ENCODE peak calls at places on chromosomes 11 and 22, in five cellular contexts. One of them, this sample, is unnamed.

GRCh38 chr11:38718049-38718448 is 2120.0 kb upstream of the RAG2 start:
- DNase-seq in substantia nigra: no peak
- DNase-seq in activated CD4-positive, alpha-beta T cell treated with anti-CD3 and anti-CD28 coated beads, Interleukin-2, amount 50 U/mL, for 4 hours: no peak
- DNase-seq in ecto neural progenitor cell: no peak
- DNase-seq in caudate nucleus: no peak
- DNase-seq in this sample: no peak

GRCh38 chr11:7597620-7598019 is 75.7 kb downstream of the CYB5R2 start:
- DNase-seq in substantia nigra: no peak
- DNase-seq in activated CD4-positive, alpha-beta T cell treated with anti-CD3 and anti-CD28 coated beads, Interleukin-2, amount 50 U/mL, for 4 hours: no peak
- DNase-seq in ecto neural progenitor cell: no peak
- DNase-seq in caudate nucleus: no peak
- DNase-seq in this sample: no peak

GRCh38 chr11:94128171-94128745 is 383 bp upstream of the PANX1 start:
- DNase-seq in substantia nigra: no peak
- DNase-seq in activated CD4-positive, alpha-beta T cell treated with anti-CD3 and anti-CD28 coated beads, Interleukin-2, amount 50 U/mL, for 4 hours: no peak
- DNase-seq in ecto neural progenitor cell: no peak
- DNase-seq in caudate nucleus: no peak
- DNase-seq in this sample: no peak

GRCh38 chr11:119907122-119907933 is 178.3 kb upstream of the NECTIN1 start:
- DNase-seq in substantia nigra: no peak
- DNase-seq in activated CD4-positive, alpha-beta T cell treated with anti-CD3 and anti-CD28 coated beads, Interleukin-2, amount 50 U/mL, for 4 hours: no peak
- DNase-seq in ecto neural progenitor cell: no peak
- DNase-seq in caudate nucleus: no peak
- DNase-seq in this sample: no peak

GRCh38 chr22:19720150-19720827 is 3.0 kb upstream of the GP1BB start:
- DNase-seq in substantia nigra: no peak
- DNase-seq in activated CD4-positive, alpha-beta T cell treated with anti-CD3 and anti-CD28 coated beads, Interleukin-2, amount 50 U/mL, for 4 hours: no peak
- DNase-seq in ecto neural progenitor cell: no peak
- DNase-seq in caudate nucleus: no peak
- DNase-seq in this sample: no peak

GRCh38 chr11:46009647-46010046 is 87.2 kb downstream of the LARGE2 start:
- DNase-seq in substantia nigra: no peak
- DNase-seq in activated CD4-positive, alpha-beta T cell treated with anti-CD3 and anti-CD28 coated beads, Interleukin-2, amount 50 U/mL, for 4 hours: no peak
- DNase-seq in ecto neural progenitor cell: no peak
- DNase-seq in caudate nucleus: no peak
- DNase-seq in this sample: no peak

GRCh38 chr11:112320668-112321067 is 60.0 kb upstream of the PLET1 start:
- DNase-seq in substantia nigra: peak; percentile 20
- DNase-seq in activated CD4-positive, alpha-beta T cell treated with anti-CD3 and anti-CD28 coated beads, Interleukin-2, amount 50 U/mL, for 4 hours: no peak
- DNase-seq in ecto neural progenitor cell: no peak
- DNase-seq in caudate nucleus: no peak
- DNase-seq in this sample: no peak

GRCh38 chr11:117273550-117274289 is 17.4 kb upstream of the BACE1-AS start:
- DNase-seq in substantia nigra: no peak
- DNase-seq in activated CD4-positive, alpha-beta T cell treated with anti-CD3 and anti-CD28 coated beads, Interleukin-2, amount 50 U/mL, for 4 hours: no peak
- DNase-seq in ecto neural progenitor cell: no peak
- DNase-seq in caudate nucleus: no peak
- DNase-seq in this sample: no peak

GRCh38 chr22:27317156-27317555 is 484.4 kb downstream of the MN1 start:
- DNase-seq in substantia nigra: no peak
- DNase-seq in activated CD4-positive, alpha-beta T cell treated with anti-CD3 and anti-CD28 coated beads, Interleukin-2, amount 50 U/mL, for 4 hours: no peak
- DNase-seq in ecto neural progenitor cell: no peak
- DNase-seq in caudate nucleus: no peak
- DNase-seq in this sample: no peak

GRCh38 chr11:118095967-118096367 is 9.2 kb upstream of the SMIM35 start:
- DNase-seq in substantia nigra: no peak
- DNase-seq in activated CD4-positive, alpha-beta T cell treated with anti-CD3 and anti-CD28 coated beads, Interleukin-2, amount 50 U/mL, for 4 hours: no peak
- DNase-seq in ecto neural progenitor cell: no peak
- DNase-seq in caudate nucleus: no peak
- DNase-seq in this sample: no peak

GRCh38 chr11:63663809-63664208 is 7.4 kb downstream of the ATL3 start:
- DNase-seq in substantia nigra: no peak
- DNase-seq in activated CD4-positive, alpha-beta T cell treated with anti-CD3 and anti-CD28 coated beads, Interleukin-2, amount 50 U/mL, for 4 hours: no peak
- DNase-seq in ecto neural progenitor cell: no peak
- DNase-seq in caudate nucleus: no peak
- DNase-seq in this sample: no peak

GRCh38 chr11:70255717-70256116 is 14.8 kb upstream of the PPFIA1 start:
- DNase-seq in substantia nigra: no peak
- DNase-seq in activated CD4-positive, alpha-beta T cell treated with anti-CD3 and anti-CD28 coated beads, Interleukin-2, amount 50 U/mL, for 4 hours: no peak
- DNase-seq in ecto neural progenitor cell: no peak
- DNase-seq in caudate nucleus: no peak
- DNase-seq in this sample: no peak

GRCh38 chr22:20062766-20063083 is 17.3 kb upstream of the DGCR8 start:
- DNase-seq in substantia nigra: no peak
- DNase-seq in activated CD4-positive, alpha-beta T cell treated with anti-CD3 and anti-CD28 coated beads, Interleukin-2, amount 50 U/mL, for 4 hours: no peak
- DNase-seq in ecto neural progenitor cell: no peak
- DNase-seq in caudate nucleus: no peak
- DNase-seq in this sample: no peak

GRCh38 chr22:17131686-17132085 is 10.5 kb upstream of the TMEM121B start:
- DNase-seq in substantia nigra: peak; percentile 25
- DNase-seq in activated CD4-positive, alpha-beta T cell treated with anti-CD3 and anti-CD28 coated beads, Interleukin-2, amount 50 U/mL, for 4 hours: no peak
- DNase-seq in ecto neural progenitor cell: no peak
- DNase-seq in caudate nucleus: peak; percentile 52
- DNase-seq in this sample: peak; percentile 76

GRCh38 chr22:33853200-33854097 is 66.8 kb downstream of the LARGE1 start:
- DNase-seq in substantia nigra: peak; percentile 65
- DNase-seq in activated CD4-positive, alpha-beta T cell treated with anti-CD3 and anti-CD28 coated beads, Interleukin-2, amount 50 U/mL, for 4 hours: no peak
- DNase-seq in ecto neural progenitor cell: no peak
- DNase-seq in caudate nucleus: no peak
- DNase-seq in this sample: peak; percentile 75

GRCh38 chr11:105520706-105521345 is 89.0 kb upstream of the GRIA4 start:
- DNase-seq in substantia nigra: no peak
- DNase-seq in activated CD4-positive, alpha-beta T cell treated with anti-CD3 and anti-CD28 coated beads, Interleukin-2, amount 50 U/mL, for 4 hours: no peak
- DNase-seq in ecto neural progenitor cell: no peak
- DNase-seq in caudate nucleus: no peak
- DNase-seq in this sample: no peak

GRCh38 chr11:123018702-123019101 is 37.1 kb upstream of the BSX start:
- DNase-seq in substantia nigra: no peak
- DNase-seq in activated CD4-positive, alpha-beta T cell treated with anti-CD3 and anti-CD28 coated beads, Interleukin-2, amount 50 U/mL, for 4 hours: no peak
- DNase-seq in ecto neural progenitor cell: no peak
- DNase-seq in caudate nucleus: no peak
- DNase-seq in this sample: no peak

GRCh38 chr11:20443596-20443995 is 56.1 kb downstream of the PRMT3 start:
- DNase-seq in substantia nigra: no peak
- DNase-seq in activated CD4-positive, alpha-beta T cell treated with anti-CD3 and anti-CD28 coated beads, Interleukin-2, amount 50 U/mL, for 4 hours: no peak
- DNase-seq in ecto neural progenitor cell: no peak
- DNase-seq in caudate nucleus: no peak
- DNase-seq in this sample: peak; percentile 22

GRCh38 chr22:35399114-35399677 is 744 bp upstream of the MCM5 start:
- DNase-seq in substantia nigra: no peak
- DNase-seq in activated CD4-positive, alpha-beta T cell treated with anti-CD3 and anti-CD28 coated beads, Interleukin-2, amount 50 U/mL, for 4 hours: no peak
- DNase-seq in ecto neural progenitor cell: no peak
- DNase-seq in caudate nucleus: no peak
- DNase-seq in this sample: no peak

GRCh38 chr11:60242607-60243292 is at the start of gene MS4A4E:
- DNase-seq in substantia nigra: no peak
- DNase-seq in activated CD4-positive, alpha-beta T cell treated with anti-CD3 and anti-CD28 coated beads, Interleukin-2, amount 50 U/mL, for 4 hours: no peak
- DNase-seq in ecto neural progenitor cell: no peak
- DNase-seq in caudate nucleus: no peak
- DNase-seq in this sample: no peak

GRCh38 chr11:44766972-44767278 is 40.2 kb downstream of the TSPAN18 start:
- DNase-seq in substantia nigra: no peak
- DNase-seq in activated CD4-positive, alpha-beta T cell treated with anti-CD3 and anti-CD28 coated beads, Interleukin-2, amount 50 U/mL, for 4 hours: no peak
- DNase-seq in ecto neural progenitor cell: no peak
- DNase-seq in caudate nucleus: no peak
- DNase-seq in this sample: no peak

GRCh38 chr11:14620027-14620511 is 23.5 kb upstream of the PDE3B start:
- DNase-seq in substantia nigra: no peak
- DNase-seq in activated CD4-positive, alpha-beta T cell treated with anti-CD3 and anti-CD28 coated beads, Interleukin-2, amount 50 U/mL, for 4 hours: no peak
- DNase-seq in ecto neural progenitor cell: no peak
- DNase-seq in caudate nucleus: no peak
- DNase-seq in this sample: no peak

GRCh38 chr11:17138562-17138961 is 61.1 kb upstream of the RPS13 start:
- DNase-seq in substantia nigra: no peak
- DNase-seq in activated CD4-positive, alpha-beta T cell treated with anti-CD3 and anti-CD28 coated beads, Interleukin-2, amount 50 U/mL, for 4 hours: no peak
- DNase-seq in ecto neural progenitor cell: no peak
- DNase-seq in caudate nucleus: no peak
- DNase-seq in this sample: no peak

GRCh38 chr11:128582496-128583366 is 4.6 kb downstream of the ETS1 start:
- DNase-seq in substantia nigra: no peak
- DNase-seq in activated CD4-positive, alpha-beta T cell treated with anti-CD3 and anti-CD28 coated beads, Interleukin-2, amount 50 U/mL, for 4 hours: no peak
- DNase-seq in ecto neural progenitor cell: no peak
- DNase-seq in caudate nucleus: no peak
- DNase-seq in this sample: no peak

GRCh38 chr11:64113462-64113780 is 52.5 kb downstream of the MACROD1 start:
- DNase-seq in substantia nigra: no peak
- DNase-seq in activated CD4-positive, alpha-beta T cell treated with anti-CD3 and anti-CD28 coated beads, Interleukin-2, amount 50 U/mL, for 4 hours: no peak
- DNase-seq in ecto neural progenitor cell: no peak
- DNase-seq in caudate nucleus: no peak
- DNase-seq in this sample: no peak

GRCh38 chr22:36892292-36892691 is 21.1 kb upstream of the CSF2RB start:
- DNase-seq in substantia nigra: no peak
- DNase-seq in activated CD4-positive, alpha-beta T cell treated with anti-CD3 and anti-CD28 coated beads, Interleukin-2, amount 50 U/mL, for 4 hours: no peak
- DNase-seq in ecto neural progenitor cell: no peak
- DNase-seq in caudate nucleus: no peak
- DNase-seq in this sample: no peak

GRCh38 chr22:48373626-48374173 is 1454.0 kb downstream of the BRD1 start:
- DNase-seq in substantia nigra: no peak
- DNase-seq in activated CD4-positive, alpha-beta T cell treated with anti-CD3 and anti-CD28 coated beads, Interleukin-2, amount 50 U/mL, for 4 hours: no peak
- DNase-seq in ecto neural progenitor cell: no peak
- DNase-seq in caudate nucleus: no peak
- DNase-seq in this sample: no peak

This sample was measured in putamen.